ENCODE peak calls at places on chromosomes 13 and 19, in nine cellular contexts. One of them, this sample, is unnamed.

GRCh38 chr13:61797397-61797796 is 381.7 kb upstream of the PCDH20 start:
- DNase-seq in breast epithelium: no peak
- DNase-seq in amniotic stem cell: no peak
- DNase-seq in nucleus accumbens: no peak
- DNase-seq in right lobe of liver: no peak
- DNase-seq in Right ventricle myocardium inferior: no peak
- DNase-seq in NCI-H510A treated with DMSO at 0.1 percent for 48 hours: no peak
- DNase-seq in NCI-H460: no peak
- DNase-seq in dermis microvascular lymphatic vessel endothelial cell: no peak
- DNase-seq in this sample: no peak

GRCh38 chr13:21014666-21015170 is 46.7 kb downstream of the LATS2 start:
- DNase-seq in right lobe of liver: peak
- DNase-seq in amniotic stem cell: peak
- DNase-seq in breast epithelium: no peak
- DNase-seq in Right ventricle myocardium inferior: peak
- DNase-seq in NCI-H510A treated with DMSO at 0.1 percent for 48 hours: peak
- DNase-seq in NCI-H460: no peak
- DNase-seq in dermis microvascular lymphatic vessel endothelial cell: no peak
- DNase-seq in nucleus accumbens: no peak
- DNase-seq in this sample: no peak

GRCh38 chr13:40595693-40596092 is 70.7 kb downstream of the FOXO1 start:
- DNase-seq in NCI-H460: no peak
- DNase-seq in nucleus accumbens: no peak
- DNase-seq in breast epithelium: no peak
- DNase-seq in Right ventricle myocardium inferior: no peak
- DNase-seq in right lobe of liver: no peak
- DNase-seq in NCI-H510A treated with DMSO at 0.1 percent for 48 hours: no peak
- DNase-seq in amniotic stem cell: no peak
- DNase-seq in dermis microvascular lymphatic vessel endothelial cell: no peak
- DNase-seq in this sample: no peak

GRCh38 chr19:55606817-55607216 is 1.4 kb downstream of the ZNF865 start:
- DNase-seq in dermis microvascular lymphatic vessel endothelial cell: no peak
- DNase-seq in breast epithelium: no peak
- DNase-seq in NCI-H510A treated with DMSO at 0.1 percent for 48 hours: no peak
- DNase-seq in Right ventricle myocardium inferior: no peak
- DNase-seq in NCI-H460: no peak
- DNase-seq in right lobe of liver: no peak
- DNase-seq in amniotic stem cell: no peak
- DNase-seq in nucleus accumbens: no peak
- DNase-seq in this sample: no peak

GRCh38 chr19:10224337-10224736 is 6.8 kb downstream of the S1PR2 start:
- DNase-seq in NCI-H510A treated with DMSO at 0.1 percent for 48 hours: no peak
- DNase-seq in NCI-H460: no peak
- DNase-seq in dermis microvascular lymphatic vessel endothelial cell: no peak
- DNase-seq in Right ventricle myocardium inferior: no peak
- DNase-seq in nucleus accumbens: no peak
- DNase-seq in amniotic stem cell: no peak
- DNase-seq in right lobe of liver: no peak
- DNase-seq in breast epithelium: no peak
- DNase-seq in this sample: no peak

GRCh38 chr19:46065486-46065885 is 24.7 kb upstream of the IGFL4 start:
- DNase-seq in NCI-H510A treated with DMSO at 0.1 percent for 48 hours: no peak
- DNase-seq in amniotic stem cell: no peak
- DNase-seq in breast epithelium: peak
- DNase-seq in Right ventricle myocardium inferior: no peak
- DNase-seq in dermis microvascular lymphatic vessel endothelial cell: no peak
- DNase-seq in nucleus accumbens: no peak
- DNase-seq in right lobe of liver: no peak
- DNase-seq in NCI-H460: no peak
- DNase-seq in this sample: no peak

GRCh38 chr19:42272989-42273406 is 3.9 kb downstream of the CIC start:
- DNase-seq in NCI-H460: no peak
- DNase-seq in Right ventricle myocardium inferior: peak
- DNase-seq in NCI-H510A treated with DMSO at 0.1 percent for 48 hours: no peak
- DNase-seq in right lobe of liver: no peak
- DNase-seq in dermis microvascular lymphatic vessel endothelial cell: no peak
- DNase-seq in nucleus accumbens: no peak
- DNase-seq in amniotic stem cell: no peak
- DNase-seq in breast epithelium: no peak
- DNase-seq in this sample: no peak

GRCh38 chr13:37616131-37616530 is 17.6 kb upstream of the POSTN start:
- DNase-seq in NCI-H510A treated with DMSO at 0.1 percent for 48 hours: no peak
- DNase-seq in amniotic stem cell: no peak
- DNase-seq in nucleus accumbens: no peak
- DNase-seq in breast epithelium: no peak
- DNase-seq in Right ventricle myocardium inferior: no peak
- DNase-seq in NCI-H460: no peak
- DNase-seq in dermis microvascular lymphatic vessel endothelial cell: no peak
- DNase-seq in right lobe of liver: no peak
- DNase-seq in this sample: no peak

GRCh38 chr13:28012383-28012782 is 23.9 kb upstream of the URAD start:
- DNase-seq in NCI-H460: no peak
- DNase-seq in dermis microvascular lymphatic vessel endothelial cell: no peak
- DNase-seq in Right ventricle myocardium inferior: no peak
- DNase-seq in amniotic stem cell: no peak
- DNase-seq in NCI-H510A treated with DMSO at 0.1 percent for 48 hours: no peak
- DNase-seq in breast epithelium: no peak
- DNase-seq in nucleus accumbens: no peak
- DNase-seq in right lobe of liver: no peak
- DNase-seq in this sample: no peak

This sample was measured in GM12865.